ENCODE peak calls at places on chromosomes 2 and 18, in five cellular contexts. P is GM23338, O is sigmoid colon, H is bronchial epithelial cell, A is BE2C. S is an unnamed sample.

GRCh38 chr2:12119841-12120240 is 373.4 kb downstream of the LPIN1 start:
- DNase-seq in O (no peak), H (peak), A (no peak), P (no peak), S (no peak)

GRCh38 chr2:29293830-29294438 is 178.7 kb downstream of the CLIP4 start:
- DNase-seq in A (no peak), H (peak), P (peak), O (no peak), S (no peak)

GRCh38 chr2:108240966-108241365 is 1.2 kb downstream of the SULT1C3 start:
- DNase-seq in O (no peak), H (no peak), A (no peak), P (no peak), S (no peak)

GRCh38 chr2:25566094-25566493 is 107.3 kb downstream of the DTNB start:
- DNase-seq in O (no peak), H (no peak), P (no peak), A (no peak), S (no peak)

GRCh38 chr18:27483266-27483665 is 298.2 kb upstream of the CHST9 start:
- DNase-seq in H (no peak), A (no peak), O (no peak), P (peak), S (no peak)

GRCh38 chr2:191839918-191840804 is 6.7 kb downstream of the CAVIN2 start:
- DNase-seq in P (peak), O (no peak), H (no peak), A (no peak), S (no peak)

GRCh38 chr2:158191076-158191566 is 89.4 kb downstream of the UPP2 start:
- DNase-seq in P (peak), O (no peak), H (no peak), A (no peak), S (no peak)

GRCh38 chr2:182728028-182728427 is 12.0 kb downstream of the DNAJC10 start:
- DNase-seq in H (no peak), A (no peak), P (no peak), O (no peak), S (no peak)

GRCh38 chr2:20409039-20409438 is 37.8 kb upstream of the RHOB start:
- DNase-seq in O (no peak), P (no peak), A (no peak), H (no peak), S (no peak)

DNA sequence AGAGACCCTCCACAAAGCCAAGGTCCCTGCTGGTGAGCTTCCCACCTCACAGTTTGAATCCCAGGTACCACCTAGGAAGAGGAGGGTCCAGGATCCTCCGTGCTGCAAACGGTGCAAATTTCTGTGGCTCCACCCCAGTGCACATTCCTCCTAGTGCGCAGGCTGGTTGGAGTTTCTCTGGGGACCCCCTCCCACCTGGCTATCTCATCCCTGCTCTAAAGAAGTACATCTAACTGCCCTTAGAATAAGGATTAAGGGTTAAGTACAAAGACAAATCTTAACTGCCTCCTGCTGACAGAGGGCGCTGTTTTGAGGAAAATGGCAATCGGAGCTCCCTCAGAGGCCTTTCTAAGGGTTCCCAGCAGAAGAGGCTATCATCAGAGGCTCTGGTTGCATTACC is 109.6 kb upstream of the FSIP2 start:
- DNase-seq in P (peak), H (peak), A (peak), O (no peak), S (no peak)
- TF ChIP-seq CTCF in P (peak), H (peak), A (peak), O (no peak), S (peak)

DNA sequence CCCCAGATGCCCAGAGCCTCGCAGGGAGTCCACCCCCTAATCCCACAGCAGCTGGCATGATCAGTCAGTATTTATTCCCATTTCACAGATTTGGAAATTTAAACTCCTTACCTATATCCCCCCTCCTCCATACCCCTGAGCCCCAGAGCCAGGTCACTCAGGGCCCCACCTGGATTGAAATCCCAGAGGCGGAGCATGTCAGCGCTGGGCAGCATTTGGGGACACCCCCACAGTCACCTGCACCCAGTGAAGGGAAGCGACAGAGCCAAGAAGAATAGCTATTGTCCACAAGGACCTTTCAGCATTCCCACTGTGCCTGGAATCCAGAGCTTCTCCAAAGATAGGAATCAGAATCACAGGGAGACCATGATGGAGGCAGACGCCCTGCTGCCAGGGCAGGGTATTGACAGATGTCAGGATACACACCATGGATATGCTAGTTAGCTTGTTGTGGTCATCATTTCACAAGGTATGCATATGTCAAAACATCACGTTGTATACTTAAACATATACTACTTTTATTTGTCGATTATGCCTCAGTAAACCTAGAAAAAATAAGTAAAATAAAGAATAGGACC is 968 bp upstream of the ASTL start:
- DNase-seq in P (peak), H (no peak), A (no peak), O (no peak), S (peak)
- TF ChIP-seq CTCF in P (no peak), H (no peak), A (no peak), O (no peak), S (no peak)

GRCh38 chr2:98444436-98445166 is at the start of gene INPP4A:
- DNase-seq in P (peak), H (peak), O (peak), A (peak), S (no peak)
- TF ChIP-seq CTCF in P (no peak), H (peak), O (no peak), A (no peak), S (peak)

GRCh38 chr2:171541202-171541884 is 19.1 kb downstream of the CYBRD1 start:
- DNase-seq in O (no peak), H (no peak), A (no peak), P (peak), S (no peak)
- TF ChIP-seq CTCF in O (no peak), H (peak), A (peak), P (peak), S (peak)

GRCh38 chr18:48673456-48674197 is 134.8 kb downstream of the CTIF start:
- DNase-seq in O (peak), A (no peak), P (no peak), H (no peak), S (peak)

GRCh38 chr18:48675330-48675761 is 136.5 kb downstream of the CTIF start:
- DNase-seq in H (peak), O (peak), P (peak), A (peak), S (peak)

GRCh38 chr18:48672671-48673340 is 134.0 kb downstream of the CTIF start:
- DNase-seq in O (peak), H (no peak), P (no peak), A (no peak), S (peak)

GRCh38 chr18:48674758-48675157 is 135.9 kb downstream of the CTIF start:
- DNase-seq in P (no peak), A (no peak), H (no peak), O (peak), S (no peak)

DNA sequence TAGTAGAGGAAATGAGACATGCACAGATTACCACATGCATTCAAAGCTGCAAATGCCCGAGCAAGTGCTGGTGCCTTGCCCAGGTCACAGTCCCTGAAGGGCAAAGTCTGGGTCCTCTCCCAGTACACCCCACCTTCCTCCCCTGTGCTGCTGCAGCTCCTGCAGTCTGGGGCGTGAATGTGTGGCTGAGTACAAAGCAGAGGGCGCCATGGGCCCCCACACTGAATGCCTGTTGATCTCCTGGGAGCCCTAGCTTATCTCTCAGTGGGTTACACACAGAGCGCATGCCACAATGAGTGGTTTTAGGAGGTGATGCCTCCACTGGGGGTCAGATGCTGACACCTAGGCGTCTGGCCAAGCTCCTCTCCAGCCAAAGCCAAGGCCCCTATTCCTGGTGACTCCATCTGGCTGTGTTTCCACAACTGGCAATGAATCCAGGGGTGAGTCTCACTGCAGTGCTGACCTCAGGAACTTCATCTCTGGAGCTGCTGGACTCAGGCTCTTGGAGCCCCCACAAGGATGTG is 135.4 kb downstream of the CTIF start:
- DNase-seq in P (no peak), O (peak), A (no peak), H (peak), S (peak)
- TF ChIP-seq CTCF in P (no peak), O (no peak), A (no peak), H (no peak), S (no peak)

DNA sequence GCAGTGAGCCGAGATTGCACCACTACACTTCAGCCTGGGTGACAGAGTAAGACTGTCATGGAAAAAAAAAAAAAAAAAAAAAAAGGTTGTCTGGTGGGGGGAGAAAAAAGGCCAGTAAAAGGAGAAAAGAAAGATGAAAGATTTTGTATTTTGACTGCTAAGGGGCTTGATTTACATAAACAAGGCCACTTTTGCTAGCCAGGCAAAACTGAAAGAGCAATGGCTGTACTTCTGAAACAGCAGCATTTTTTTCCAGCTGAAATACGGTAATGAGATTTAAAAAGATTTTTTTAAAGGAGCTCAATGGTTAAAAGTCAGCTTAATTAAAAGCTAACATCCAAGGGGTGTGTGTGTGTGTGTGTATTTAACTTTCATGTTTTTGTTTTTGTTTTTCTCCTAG is 11.3 kb upstream of the OXER1 start:
- DNase-seq in A (no peak), H (no peak), P (no peak), O (no peak), S (no peak)
- TF ChIP-seq CTCF in A (no peak), H (no peak), P (no peak), O (no peak), S (no peak)

GRCh38 chr2:127107622-127107999 is 657 bp upstream of the BIN1 start:
- DNase-seq in P (peak), A (no peak), O (peak), H (peak), S (no peak)
- TF ChIP-seq CTCF in P (peak), A (peak), O (no peak), H (peak), S (peak)

GRCh38 chr2:238978507-238978906 is 130.6 kb downstream of the TWIST2 start:
- DNase-seq in A (no peak), O (no peak), P (no peak), H (no peak), S (no peak)
- TF ChIP-seq CTCF in A (no peak), O (no peak), P (no peak), H (no peak), S (no peak)

GRCh38 chr18:8631265-8631664 is 22.0 kb downstream of the RAB12 start:
- DNase-seq in H (no peak), A (no peak), P (no peak), O (no peak), S (no peak)

GRCh38 chr18:8632386-8632785 is 23.1 kb downstream of the RAB12 start:
- DNase-seq in P (no peak), A (no peak), H (no peak), O (no peak), S (no peak)

GRCh38 chr18:8629602-8630001 is 20.4 kb downstream of the RAB12 start:
- DNase-seq in P (no peak), A (no peak), H (no peak), O (no peak), S (no peak)

GRCh38 chr18:8627540-8627939 is 18.3 kb downstream of the RAB12 start:
- DNase-seq in O (no peak), A (no peak), P (no peak), H (no peak), S (no peak)

GRCh38 chr18:8630546-8630945 is 21.3 kb downstream of the RAB12 start:
- DNase-seq in H (no peak), A (no peak), P (no peak), O (no peak), S (no peak)
- TF ChIP-seq CTCF in H (no peak), A (no peak), P (no peak), O (no peak), S (no peak)

GRCh38 chr2:138501427-138502252 is at the start of gene SPOPL:
- DNase-seq in O (peak), H (peak), A (peak), P (peak), S (peak)
- TF ChIP-seq CTCF in O (peak), H (peak), A (no peak), P (no peak), S (peak)

S was measured in chondrocyte.